ENCODE peak calls at places on chromosome 4, in six cellular contexts. Z is NCI-H1436; K is stimulated activated naive B cell treated with anti-CD40 and anti-IgM and Interleukin-4, amounts not matched to agents 10 μg/mL and 1 μg/mL and 100 μg/mL, for 72 hours; W is nucleus accumbens; Y is BJ; X is T-helper 2 cell. U is an unnamed sample.

GRCh38 chr4:143016171-143016570 is 168.5 kb upstream of the USP38 start:
- DNase-seq in Z (no peak), K (no peak), W (no peak), Y (no peak), X (no peak), U (no peak)

GRCh38 chr4:102696763-102697162 is 64.0 kb downstream of the MANBA start:
- DNase-seq in Z (no peak), K (no peak), W (no peak), Y (no peak), X (no peak), U (no peak)

GRCh38 chr4:8144359-8144758 is 14.3 kb downstream of the ABLIM2 start:
- DNase-seq in Z (no peak), K (no peak), W (peak; percentile 34), Y (no peak), X (no peak), U (no peak)

GRCh38 chr4:38185406-38185805 is 225.2 kb downstream of the PTTG2 start:
- DNase-seq in Z (no peak), K (no peak), W (no peak), Y (no peak), X (no peak), U (no peak)

GRCh38 chr4:173517781-173518371 is 12.2 kb downstream of the HAND2 start:
- DNase-seq in Z (no peak), K (no peak), W (no peak), Y (no peak), X (no peak), U (no peak)

GRCh38 chr4:173169428-173170209 is 1.0 kb downstream of the GALNT7 start:
- DNase-seq in Z (peak; percentile 16), K (peak; percentile 85), W (peak; percentile 49), Y (no peak), X (peak; percentile 50), U (peak; percentile 80)

GRCh38 chr4:42327323-42327722 is 70.0 kb upstream of the SHISA3 start:
- DNase-seq in Z (no peak), K (no peak), W (no peak), Y (no peak), X (no peak), U (peak; percentile 29)

GRCh38 chr4:11436673-11437072 is 8.0 kb upstream of the HS3ST1 start:
- DNase-seq in Z (no peak), K (no peak), W (no peak), Y (no peak), X (no peak), U (no peak)

GRCh38 chr4:89482248-89482647 is 174.6 kb upstream of the GPRIN3 start:
- DNase-seq in Z (no peak), K (no peak), W (no peak), Y (no peak), X (no peak), U (peak; percentile 70)

GRCh38 chr4:87150498-87151261 is 69.7 kb downstream of the KLHL8 start:
- DNase-seq in Z (peak; percentile 69), K (peak; percentile 17), W (no peak), Y (peak; percentile 23), X (peak; percentile 5), U (peak; percentile 90)

GRCh38 chr4:139552908-139553307 is 3.1 kb downstream of the SETD7 start:
- DNase-seq in Z (no peak), K (no peak), W (no peak), Y (no peak), X (no peak), U (peak; percentile 54)

GRCh38 chr4:53962516-53963225 is 101.7 kb downstream of the CHIC2 start:
- DNase-seq in Z (no peak), K (no peak), W (no peak), Y (peak; percentile 37), X (no peak), U (peak; percentile 63)

GRCh38 chr4:77355731-77356130 is 198.7 kb downstream of the CCNG2 start:
- DNase-seq in Z (no peak), K (no peak), W (no peak), Y (no peak), X (no peak), U (no peak)

GRCh38 chr4:86358176-86358701 is 1.6 kb downstream of the MAPK10 start:
- DNase-seq in Z (no peak), K (no peak), W (peak; percentile 38), Y (no peak), X (no peak), U (peak; percentile 74)

GRCh38 chr4:74161676-74162450 is 3.9 kb downstream of the MTHFD2L start:
- DNase-seq in Z (no peak), K (no peak), W (no peak), Y (no peak), X (no peak), U (no peak)

GRCh38 chr4:53005149-53005546 is 143.0 kb downstream of the RASL11B start:
- DNase-seq in Z (no peak), K (no peak), W (no peak), Y (no peak), X (no peak), U (no peak)

GRCh38 chr4:188930822-188931221 is 791.6 kb downstream of the TRIML1 start:
- DNase-seq in Z (no peak), K (no peak), W (no peak), Y (no peak), X (no peak), U (no peak)

GRCh38 chr4:173937871-173938270 is 345.6 kb downstream of the FBXO8 start:
- DNase-seq in Z (no peak), K (no peak), W (no peak), Y (no peak), X (no peak), U (no peak)

GRCh38 chr4:89788243-89789072 is 48.5 kb downstream of the SNCA start:
- DNase-seq in Z (peak; percentile 16), K (no peak), W (no peak), Y (no peak), X (no peak), U (no peak)

GRCh38 chr4:73839715-73840114 is 3.2 kb downstream of the CXCL6 start:
- DNase-seq in Z (no peak), K (no peak), W (no peak), Y (no peak), X (no peak), U (no peak)

GRCh38 chr4:19806865-19807264 is 444.8 kb upstream of the SLIT2 start:
- DNase-seq in Z (no peak), K (no peak), W (no peak), Y (no peak), X (no peak), U (no peak)

GRCh38 chr4:52862605-52863236 is 604 bp downstream of the RASL11B start:
- DNase-seq in Z (no peak), K (no peak), W (no peak), Y (no peak), X (no peak), U (no peak)

GRCh38 chr4:15336410-15337184 is 91.2 kb upstream of the C1QTNF7 start:
- DNase-seq in Z (no peak), K (no peak), W (no peak), Y (peak; percentile 19), X (no peak), U (no peak)

GRCh38 chr4:167290684-167291083 is 56.4 kb upstream of the SPOCK3 start:
- DNase-seq in Z (peak; percentile 47), K (no peak), W (no peak), Y (no peak), X (no peak), U (no peak)

GRCh38 chr4:188975271-188975670 is 836.0 kb downstream of the TRIML1 start:
- DNase-seq in Z (no peak), K (no peak), W (no peak), Y (no peak), X (no peak), U (peak; percentile 65)

GRCh38 chr4:83782591-83782990 is 246.7 kb downstream of the GPAT3 start:
- DNase-seq in Z (no peak), K (no peak), W (no peak), Y (no peak), X (no peak), U (no peak)

GRCh38 chr4:43275779-43276178 is 383.3 kb downstream of the GRXCR1 start:
- DNase-seq in Z (no peak), K (no peak), W (no peak), Y (no peak), X (no peak), U (no peak)

GRCh38 chr4:179307297-179308136 is 1865.3 kb upstream of the AGA start:
- DNase-seq in Z (peak; percentile 1), K (no peak), W (no peak), Y (no peak), X (no peak), U (peak; percentile 62)

GRCh38 chr4:187354740-187355139 is 631.1 kb upstream of the FAT1 start:
- DNase-seq in Z (no peak), K (no peak), W (no peak), Y (no peak), X (no peak), U (no peak)

GRCh38 chr4:24219171-24219570 is 329.3 kb upstream of the PPARGC1A start:
- DNase-seq in Z (no peak), K (no peak), W (no peak), Y (no peak), X (no peak), U (no peak)

GRCh38 chr4:32462944-32463343 is 1742.8 kb downstream of the PCDH7 start:
- DNase-seq in Z (no peak), K (no peak), W (no peak), Y (no peak), X (no peak), U (peak; percentile 51)

GRCh38 chr4:68927165-68927564 is 24.4 kb downstream of the UGT2A3 start:
- DNase-seq in Z (no peak), K (no peak), W (no peak), Y (no peak), X (no peak), U (no peak)

U was measured in Karpas-422.